ENCODE peak calls at places on chromosomes 3 and 15, in nine cellular contexts. V is breast epithelium, U is GM12878, G is prostate gland, L is HepG2, O is suprapubic skin, W is H1, I is stomach, Z is sigmoid colon. K is an unnamed sample.
A peak's percentile ranks its signal among the peaks of the same experiment; 100 is the strongest.

GRCh38 chr3:86938706-86939105 is 52.2 kb downstream of the VGLL3 start:
- DNase-seq in Z (no peak), U (no peak), G (no peak), W (no peak), O (no peak), V (no peak), I (no peak), L (no peak), K (no peak)

GRCh38 chr3:123244128-123244527 is 42.4 kb downstream of the SEC22A start:
- DNase-seq in Z (no peak), L (no peak), O (no peak), G (no peak), I (no peak), U (no peak), W (no peak), V (no peak), K (no peak)

GRCh38 chr3:112651076-112651475 is 10.1 kb upstream of the CCDC80 start:
- DNase-seq in U (no peak), O (no peak), I (no peak), L (no peak), G (no peak), Z (no peak), W (no peak), V (no peak), K (no peak)

GRCh38 chr15:59691194-59691805 is 2.2 kb upstream of the BNIP2 start:
- DNase-seq in V (no peak), W (no peak), Z (no peak), O (no peak), G (no peak), U (peak; percentile 13), I (peak; percentile 46), L (peak; percentile 28), K (peak; percentile 55)

GRCh38 chr3:20141306-20141705 is 44.7 kb downstream of the SGO1 start:
- DNase-seq in U (no peak), Z (no peak), O (no peak), I (no peak), L (no peak), W (no peak), G (no peak), V (no peak), K (no peak)

GRCh38 chr3:177195242-177195940 is 1.9 kb downstream of the TBL1XR1 start:
- DNase-seq in O (no peak), W (no peak), L (no peak), V (no peak), U (no peak), G (peak; percentile 60), Z (no peak), I (no peak), K (peak; percentile 40)

GRCh38 chr3:195059006-195059350 is 212.0 kb downstream of the XXYLT1 start:
- DNase-seq in L (no peak), V (no peak), Z (peak; percentile 73), I (no peak), O (no peak), U (no peak), W (no peak), G (no peak), K (no peak)

GRCh38 chr3:107284570-107284969 is 92.7 kb upstream of the CCDC54 start:
- DNase-seq in U (no peak), V (no peak), L (no peak), Z (no peak), G (no peak), I (no peak), O (no peak), W (no peak), K (no peak)

GRCh38 chr3:35908366-35909232 is 269.3 kb downstream of the ARPP21 start:
- DNase-seq in Z (no peak), U (peak; percentile 9), O (no peak), V (no peak), G (peak; percentile 20), L (peak; percentile 44), W (peak; percentile 85), I (peak; percentile 67), K (peak; percentile 29)

GRCh38 chr3:147189016-147189415 is 217.3 kb downstream of the ZIC4 start:
- DNase-seq in L (no peak), Z (no peak), I (no peak), U (no peak), O (no peak), G (no peak), W (no peak), V (no peak), K (no peak)

GRCh38 chr3:194541483-194541882 is 54.7 kb upstream of the ATP13A3 start:
- DNase-seq in Z (no peak), V (no peak), L (no peak), O (no peak), U (no peak), I (no peak), W (no peak), G (no peak), K (no peak)

GRCh38 chr15:69357773-69358765 is 56.1 kb upstream of the KIF23 start:
- DNase-seq in O (no peak), L (peak; percentile 76), U (no peak), I (peak; percentile 54), Z (no peak), G (no peak), W (no peak), V (no peak), K (no peak)

GRCh38 chr3:104740874-104741273 is 625.8 kb upstream of the ALCAM start:
- DNase-seq in I (no peak), L (no peak), Z (no peak), U (no peak), O (no peak), V (no peak), G (no peak), W (no peak), K (no peak)

DNA sequence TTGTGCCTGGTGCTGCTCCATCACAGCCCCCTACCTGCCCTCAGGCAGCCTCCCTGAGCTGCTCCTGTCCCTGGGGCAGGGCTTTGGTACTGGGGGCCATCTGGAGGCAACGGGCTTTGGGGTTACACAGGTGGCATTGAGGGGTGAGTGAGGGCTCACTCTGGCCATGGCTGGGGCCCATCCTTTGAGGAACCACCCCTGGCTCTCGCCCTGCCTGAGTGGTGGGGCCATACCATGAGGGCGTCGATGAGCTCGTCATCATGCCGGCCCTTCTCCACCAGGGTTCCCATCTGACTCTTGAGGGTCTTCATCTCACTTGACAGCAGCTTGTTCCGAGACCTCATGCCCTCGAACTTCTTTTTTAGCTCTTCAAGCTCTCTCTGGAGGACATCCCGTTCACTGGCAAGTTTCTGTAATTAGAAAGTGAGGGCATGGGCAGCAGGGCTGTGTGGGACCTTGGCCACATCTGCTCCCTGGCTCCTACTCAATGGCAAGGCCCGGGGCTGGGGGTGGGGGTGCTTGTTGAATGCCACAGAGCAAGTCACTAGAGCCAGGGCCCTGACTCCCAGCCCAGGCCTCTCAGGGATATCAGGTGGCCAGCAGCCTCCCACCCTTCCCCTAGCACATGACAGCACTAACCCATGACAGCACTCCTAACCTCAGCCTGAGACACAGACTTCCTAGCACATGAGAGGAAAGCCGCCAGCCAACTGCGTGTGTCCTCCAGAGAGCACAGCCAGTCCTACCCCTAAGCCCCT is 33.5 kb downstream of the CCDC13 start:
- DNase-seq in G (no peak), W (peak; percentile 41), Z (peak; percentile 69), O (no peak), L (peak; percentile 58), U (no peak), I (no peak), V (peak; percentile 17), K (no peak)
- TF ChIP-seq POLR2A in G (no peak), W (no peak), Z (no peak), O (no peak), L (no peak), U (no peak), I (no peak), V (no peak), K (no peak)

GRCh38 chr3:71583569-71584215 is at the start of gene FOXP1:
- DNase-seq in L (peak; percentile 66), W (peak; percentile 82), U (no peak), I (peak; percentile 78), O (peak; percentile 81), G (peak; percentile 75), Z (peak; percentile 85), V (peak; percentile 60), K (peak; percentile 83)
- TF ChIP-seq POLR2AphosphoS5 in L (peak; percentile 7), W (peak; percentile 74), U (no peak), I (peak; percentile 48), O (no peak), G (no peak), Z (peak; percentile 74), V (peak; percentile 73), K (peak; percentile 87)

GRCh38 chr3:186653984-186654383 is 11.8 kb upstream of the HRG start:
- DNase-seq in W (peak; percentile 81), Z (no peak), U (no peak), G (no peak), V (no peak), I (no peak), O (no peak), L (peak; percentile 60), K (no peak)
- TF ChIP-seq CTCF in W (peak; percentile 37), Z (no peak), U (no peak), G (no peak), V (no peak), I (no peak), O (no peak), L (peak; percentile 35), K (no peak)

GRCh38 chr3:44414517-44415090 is 62.9 kb downstream of the ZNF445 start:
- DNase-seq in U (no peak), V (no peak), I (no peak), G (no peak), L (peak; percentile 29), Z (no peak), O (no peak), W (peak; percentile 36), K (no peak)

GRCh38 chr3:44412365-44412764 is 65.1 kb downstream of the ZNF445 start:
- DNase-seq in W (no peak), V (no peak), O (no peak), L (no peak), G (no peak), I (no peak), Z (no peak), U (no peak), K (no peak)

GRCh38 chr3:44411031-44411645 is 66.3 kb downstream of the ZNF445 start:
- DNase-seq in W (peak; percentile 39), O (no peak), I (no peak), U (no peak), V (no peak), L (no peak), Z (no peak), G (no peak), K (no peak)

GRCh38 chr3:44415421-44415820 is 62.0 kb downstream of the ZNF445 start:
- DNase-seq in L (no peak), G (no peak), I (no peak), U (no peak), W (no peak), Z (no peak), V (no peak), O (no peak), K (no peak)

DNA sequence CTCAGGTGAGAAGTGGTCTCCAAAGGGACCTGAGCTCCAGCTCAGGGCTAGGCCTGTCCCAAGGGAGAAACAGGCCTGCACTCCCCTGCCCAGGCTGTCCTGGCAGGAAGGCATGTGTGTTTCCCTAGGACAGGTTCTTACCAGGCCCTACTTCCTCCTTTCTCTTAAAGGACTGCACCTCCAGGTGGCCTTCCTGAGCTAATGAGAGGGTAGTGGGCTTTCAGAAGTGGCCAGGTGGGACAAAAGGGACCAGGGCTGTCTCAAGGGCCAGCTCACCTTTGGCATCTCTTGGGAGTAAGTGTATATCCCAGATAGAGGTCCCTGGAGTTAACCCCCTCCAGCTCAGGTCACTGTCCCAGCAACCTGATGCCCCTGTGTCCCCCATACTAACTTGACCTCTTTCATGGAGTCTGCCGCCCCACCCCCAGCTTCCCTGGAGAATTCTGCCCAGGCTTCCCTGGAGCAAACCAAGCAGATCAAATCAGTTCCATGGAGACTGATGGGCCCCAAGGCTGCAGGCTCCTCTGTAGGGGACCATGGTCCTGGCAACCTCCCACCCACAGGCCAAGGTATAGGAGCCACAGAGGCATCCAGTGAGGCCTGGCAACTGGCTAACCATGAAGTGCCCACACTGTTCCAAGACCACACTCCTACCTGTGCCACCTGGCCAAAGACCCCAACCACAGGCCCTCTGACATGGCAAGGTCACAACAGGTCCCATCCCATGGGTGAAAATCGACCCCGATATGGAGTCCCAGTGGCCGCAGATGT is 67.6 kb downstream of the ZNF445 start:
- DNase-seq in U (no peak), I (no peak), O (no peak), W (no peak), L (no peak), Z (no peak), V (no peak), G (no peak), K (no peak)
- TF ChIP-seq POLR2A in U (no peak), I (no peak), O (no peak), W (no peak), L (no peak), Z (no peak), V (no peak), G (no peak), K (no peak)